ENCODE peak calls at places on chromosomes 4 and X, in eight cellular contexts. X is Calu3; W is GM10248; V is NCI-H1930; O is stimulated activated CD8-positive, alpha-beta memory T cell treated with anti-CD3 and anti-CD28 coated beads, Interleukin-4, amount 100 ng/mL, for 48 hours; K is activated CD4-positive, alpha-beta T cell treated with anti-CD3 and anti-CD28 coated beads, Interleukin-2, amount 50 U/mL, for 1 hour; B is globus pallidus; J is activated naive CD4-positive, alpha-beta T cell treated with anti-CD3 and anti-CD28 coated beads, Interleukin-2, amount 50 U/mL, for 16 hours. U is an unnamed sample.

GRCh38 chr4:23382880-23383279 is 507.0 kb downstream of the PPARGC1A start:
- DNase-seq in K (no peak), B (no peak), V (no peak), W (no peak), O (no peak), X (no peak), J (no peak), U (no peak)

GRCh38 chr4:151719045-151719743 is 41.6 kb downstream of the GATB start:
- DNase-seq in K (no peak), V (no peak), X (no peak), J (no peak), B (no peak), O (no peak), W (no peak), U (peak)

GRCh38 chr4:73822812-73823480 is 13.5 kb upstream of the CXCL6 start:
- DNase-seq in K (no peak), B (peak), J (no peak), X (no peak), W (no peak), O (no peak), V (no peak), U (no peak)

GRCh38 chr4:85200106-85200505 is 233.6 kb upstream of the WDFY3 start:
- DNase-seq in W (no peak), O (no peak), K (no peak), X (no peak), B (no peak), V (no peak), J (no peak), U (no peak)

GRCh38 chr4:173367285-173367684 is 3.5 kb upstream of the SAP30 start:
- DNase-seq in V (no peak), J (no peak), B (no peak), K (no peak), W (peak), O (no peak), X (no peak), U (peak)

GRCh38 chr4:88318751-88319350 is 34.5 kb upstream of the PPM1K start:
- DNase-seq in B (no peak), K (no peak), X (no peak), J (no peak), O (no peak), W (no peak), V (no peak), U (no peak)

GRCh38 chr4:85717847-85718246 is 242.9 kb downstream of the ARHGAP24 start:
- DNase-seq in K (no peak), W (no peak), X (no peak), V (no peak), O (no peak), J (no peak), B (no peak), U (no peak)

GRCh38 chr4:128480945-128481344 is 193.3 kb upstream of the PGRMC2 start:
- DNase-seq in V (no peak), O (no peak), B (no peak), X (no peak), W (no peak), K (no peak), J (no peak), U (no peak)

GRCh38 chr4:152266831-152267480 is 268.9 kb downstream of the FBXW7 start:
- DNase-seq in W (no peak), X (no peak), O (no peak), V (no peak), K (no peak), J (no peak), B (no peak), U (no peak)

GRCh38 chr4:45033676-45034410 is 307.5 kb upstream of the GNPDA2 start:
- DNase-seq in O (no peak), V (no peak), K (no peak), B (no peak), J (no peak), X (no peak), W (no peak), U (no peak)

GRCh38 chr4:79492148-79492547 is 84.1 kb upstream of the GK2 start:
- DNase-seq in V (no peak), O (no peak), W (no peak), K (no peak), B (no peak), J (no peak), X (no peak), U (no peak)

GRCh38 chr4:7021930-7022658 is 21.1 kb upstream of the TADA2B start:
- DNase-seq in W (no peak), V (no peak), J (no peak), O (no peak), X (no peak), K (no peak), B (no peak), U (no peak)

GRCh38 chr4:111943796-111944203 is 201.5 kb upstream of the FAM241A start:
- DNase-seq in K (no peak), O (peak), B (no peak), V (peak), X (peak), W (peak), J (no peak), U (peak)

GRCh38 chr4:103499094-103499493 is 220.7 kb downstream of the TACR3 start:
- DNase-seq in O (no peak), X (no peak), V (no peak), J (no peak), B (no peak), W (no peak), K (no peak), U (no peak)

GRCh38 chrX:4622768-4623167 is 909.3 kb upstream of the PRKX start:
- DNase-seq in W (no peak), X (no peak), V (no peak), B (no peak), J (no peak), K (no peak), O (no peak), U (no peak)

GRCh38 chr4:38364383-38364963 is 299.5 kb upstream of the KLF3 start:
- DNase-seq in K (no peak), J (no peak), W (no peak), V (no peak), B (no peak), O (no peak), X (no peak), U (no peak)

GRCh38 chrX:10444204-10444603 is 176.2 kb downstream of the MID1 start:
- DNase-seq in B (no peak), V (no peak), K (no peak), O (no peak), X (no peak), J (no peak), W (no peak), U (no peak)

GRCh38 chrX:11337292-11338009 is 44.2 kb downstream of the AMELX start:
- DNase-seq in B (no peak), V (no peak), X (no peak), K (no peak), O (no peak), J (no peak), W (no peak), U (no peak)

GRCh38 chr4:26746742-26747351 is 113.8 kb upstream of the STIM2 start:
- DNase-seq in W (peak), K (no peak), V (no peak), O (peak), X (no peak), J (peak), B (no peak), U (no peak)